ENCODE peak calls at places on chromosomes 16 and 17, in seven cellular contexts. K is IMR-90, R is mesenchymal stem cell, Z is H9, E is neuronal stem cell, N is H1, U is trophoblast cell. W is an unnamed sample.

GRCh38 chr17:35171834-35172233 is 22.4 kb downstream of the SLC35G3 start:
- DNase-seq in U (peak; percentile 68), N (no peak), K (peak; percentile 32), E (no peak), Z (no peak), R (no peak), W (no peak)

GRCh38 chr16:70746040-70746707 is 54.8 kb downstream of the VAC14 start:
- DNase-seq in Z (no peak), R (peak; percentile 63), K (peak; percentile 94), N (no peak), U (peak; percentile 17), E (no peak), W (no peak)

GRCh38 chr17:74776990-74777389 is 845 bp upstream of the NAT9 start:
- DNase-seq in E (no peak), Z (no peak), K (no peak), U (no peak), N (no peak), R (no peak), W (peak; percentile 56)

GRCh38 chr17:68598545-68598961 is 2.6 kb downstream of the FAM20A start:
- DNase-seq in Z (no peak), R (no peak), E (no peak), N (no peak), K (no peak), U (no peak), W (no peak)

GRCh38 chr17:78106211-78106610 is 22.3 kb downstream of the TMC6 start:
- DNase-seq in U (no peak), R (no peak), N (no peak), E (no peak), Z (no peak), K (no peak), W (no peak)

GRCh38 chr17:75093543-75094158 is 5.9 kb downstream of the SLC16A5 start:
- DNase-seq in E (no peak), Z (no peak), K (no peak), U (peak; percentile 96), N (no peak), R (no peak), W (no peak)

GRCh38 chr17:70882504-70882903 is 713.2 kb downstream of the KCNJ2 start:
- DNase-seq in E (no peak), K (no peak), U (no peak), N (no peak), R (no peak), Z (peak; percentile 53), W (peak; percentile 60)

GRCh38 chr16:54883358-54883757 is 47.3 kb upstream of the IRX5 start:
- DNase-seq in K (no peak), U (no peak), Z (no peak), E (no peak), N (no peak), R (no peak), W (no peak)

GRCh38 chr17:41167561-41167960 is 460 bp downstream of the KRTAP4-3 start:
- DNase-seq in K (no peak), R (no peak), E (no peak), N (no peak), U (no peak), Z (no peak), W (peak; percentile 10)

GRCh38 chr17:32496348-32497078 is 9.7 kb downstream of the CDK5R1 start:
- DNase-seq in K (peak; percentile 68), R (peak; percentile 76), Z (no peak), E (no peak), N (no peak), U (peak; percentile 82), W (no peak)

DNA sequence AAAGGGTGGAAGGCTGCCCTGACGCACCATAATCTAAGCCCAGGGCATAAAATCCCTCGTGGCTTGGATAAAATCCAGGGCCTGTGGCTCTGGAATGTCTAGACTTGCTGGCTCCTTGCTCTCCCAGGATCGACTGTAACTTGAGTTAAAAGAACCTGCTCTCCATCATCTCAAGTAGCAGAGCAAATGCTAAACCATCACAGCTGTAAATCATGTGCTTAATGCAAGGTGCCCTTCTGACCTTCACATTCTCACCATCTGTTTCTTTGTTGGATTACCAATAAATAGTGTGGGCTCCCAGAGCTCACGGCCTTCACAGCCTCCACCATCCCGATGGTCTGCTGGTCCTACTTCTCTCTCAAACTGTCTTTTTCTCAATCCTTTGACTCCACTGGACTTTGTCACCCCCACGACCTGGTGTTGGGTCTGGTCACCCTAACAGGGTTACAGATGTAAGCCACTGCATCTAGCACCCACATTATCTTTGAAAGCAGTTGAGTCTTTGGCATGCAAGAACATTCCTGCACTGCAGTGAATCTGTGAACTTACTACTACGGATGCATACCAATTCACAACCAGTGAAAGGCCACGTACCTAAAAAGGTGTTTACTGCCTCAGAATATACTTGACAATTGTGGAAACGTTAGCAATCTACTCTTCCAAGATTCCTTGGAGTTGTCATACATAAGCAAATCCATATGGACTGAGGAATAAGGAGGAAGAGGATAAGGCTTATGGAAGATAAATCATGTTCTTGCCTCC is 15.3 kb downstream of the RSL1D1 start:
- DNase-seq in N (no peak), R (peak; percentile 70), E (no peak), Z (no peak), U (peak; percentile 57), K (peak; percentile 28), W (peak; percentile 72)
- H2BK5ac ChIP-seq in N (no peak overlapping the region), R (no peak overlapping the region), E (no peak overlapping the region), Z (no peak overlapping the region), U (peak overlapping the region; percentile 75), K (peak overlapping the region; percentile 16), W (no peak overlapping the region)

GRCh38 chr16:88335150-88335685 is 47.5 kb upstream of the ZNF469 start:
- DNase-seq in E (no peak), R (no peak), Z (no peak), K (no peak), N (no peak), U (no peak), W (no peak)
- H3K9ac ChIP-seq in E (no peak overlapping the region), R (no peak overlapping the region), Z (no peak overlapping the region), K (no peak overlapping the region), N (no peak overlapping the region), U (no peak overlapping the region), W (no peak overlapping the region)

GRCh38 chr17:12624221-12624620 is 41.5 kb upstream of the MYOCD start:
- DNase-seq in K (peak; percentile 39), U (no peak), Z (no peak), R (peak; percentile 39), E (no peak), N (no peak), W (no peak)
- H2BK5ac ChIP-seq in K (peak overlapping the region; percentile 10), U (no peak overlapping the region), Z (no peak overlapping the region), R (no peak overlapping the region), E (no peak overlapping the region), N (no peak overlapping the region), W (no peak overlapping the region)

GRCh38 chr17:55723488-55723848 is 804 bp upstream of the TMEM100 start:
- DNase-seq in R (no peak), E (no peak), Z (no peak), K (no peak), N (no peak), U (no peak), W (no peak)

GRCh38 chr17:55717898-55718735 is 4.5 kb downstream of the TMEM100 start:
- DNase-seq in U (peak; percentile 93), R (peak; percentile 83), N (peak; percentile 67), E (peak; percentile 75), K (peak; percentile 68), Z (peak; percentile 82), W (peak; percentile 84)

GRCh38 chr17:55720917-55721836 is 1.5 kb downstream of the TMEM100 start:
- DNase-seq in K (no peak), R (no peak), N (no peak), U (no peak), E (no peak), Z (no peak), W (no peak)

GRCh38 chr17:55722742-55723487 is at the start of gene TMEM100:
- DNase-seq in K (peak; percentile 78), Z (no peak), R (peak; percentile 93), N (no peak), U (peak; percentile 12), E (no peak), W (peak; percentile 77)

DNA sequence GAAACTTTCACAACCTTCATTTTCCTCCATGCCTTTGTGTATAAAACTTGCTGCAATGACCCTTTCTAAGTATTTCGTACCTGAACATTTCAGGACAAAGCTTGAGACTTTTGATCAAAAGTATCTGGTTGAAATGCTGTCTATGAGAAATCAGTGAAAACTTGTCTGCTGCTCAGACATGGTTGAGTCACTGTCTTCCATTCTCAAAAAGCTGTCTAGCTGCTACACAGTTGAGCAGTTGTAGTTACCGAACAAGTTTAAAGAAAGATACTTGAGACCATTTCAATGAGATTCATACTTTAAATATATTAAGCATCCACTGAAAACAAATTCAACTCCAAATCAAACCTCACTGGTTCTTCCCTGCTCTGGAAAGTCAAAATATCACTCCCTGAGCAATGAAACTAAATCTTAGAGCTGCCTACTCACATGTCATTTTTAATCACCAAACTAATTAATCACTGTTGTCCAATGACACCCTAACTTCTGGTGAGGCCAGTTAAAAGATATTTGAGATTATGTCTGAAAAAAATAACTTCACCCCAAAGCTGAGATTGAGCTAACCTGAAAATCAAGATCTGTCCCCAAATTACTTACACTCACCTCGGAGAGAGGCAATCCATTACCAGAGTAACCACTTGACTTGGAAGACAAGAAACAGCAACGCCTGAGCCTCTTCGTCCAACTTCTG is 503 bp downstream of the TMEM100 start:
- DNase-seq in U (no peak), N (no peak), Z (no peak), K (peak; percentile 27), R (peak; percentile 39), E (no peak), W (no peak)
- H3K9ac ChIP-seq in U (no peak overlapping the region), N (no peak overlapping the region), Z (peak overlapping the region; percentile 32), K (peak overlapping the region; percentile 11), R (peak overlapping the region; percentile 85), E (no peak overlapping the region), W (no peak overlapping the region)

GRCh38 chr16:78473031-78473699 is 373.7 kb downstream of the WWOX start:
- DNase-seq in N (no peak), E (no peak), Z (no peak), K (no peak), R (no peak), U (no peak), W (no peak)
- H2BK5ac ChIP-seq in N (no peak overlapping the region), E (no peak overlapping the region), Z (no peak overlapping the region), K (no peak overlapping the region), R (no peak overlapping the region), U (no peak overlapping the region), W (no peak overlapping the region)

DNA sequence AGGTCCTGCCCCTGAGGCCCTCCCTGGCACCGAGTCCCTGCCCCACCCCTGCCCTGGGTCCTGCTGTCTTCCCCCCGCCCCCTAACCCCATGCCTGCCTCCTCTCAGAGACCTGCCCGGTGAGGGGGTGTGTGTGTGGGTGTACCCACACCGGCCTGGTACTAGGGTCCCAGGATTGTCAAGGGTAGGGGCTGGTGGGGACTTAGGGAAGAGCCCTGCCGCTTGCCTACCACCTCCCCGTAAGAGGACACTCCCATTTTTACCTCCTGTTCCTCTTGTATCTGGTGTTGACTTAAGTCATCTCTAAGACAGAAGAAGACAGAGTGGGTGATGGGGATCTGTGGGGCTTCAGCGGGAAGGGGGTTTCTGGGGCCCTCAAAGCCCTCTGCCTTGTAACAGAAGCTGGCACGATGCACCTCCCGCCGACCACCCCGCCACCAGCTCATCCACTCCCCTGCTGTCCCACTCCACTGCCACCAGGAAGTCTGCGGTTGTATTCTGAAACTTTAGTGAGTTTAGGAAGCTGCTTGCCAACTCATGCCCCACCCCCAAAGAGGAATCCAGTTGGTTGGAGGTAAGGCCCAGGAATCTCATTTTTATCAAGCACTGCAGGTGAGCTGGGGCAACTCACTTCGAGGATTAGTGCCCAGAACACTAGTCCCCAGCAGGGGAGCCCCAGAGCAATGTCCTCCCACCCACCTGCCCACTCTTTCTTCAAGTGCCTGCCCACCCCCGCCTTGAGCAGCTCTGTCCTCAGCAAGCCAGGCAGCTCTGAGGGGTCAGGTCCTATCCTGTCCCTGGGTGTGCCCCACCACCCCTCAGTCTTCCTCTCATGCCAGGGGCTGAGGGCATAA is 5.6 kb downstream of the SPATA32 start:
- DNase-seq in K (no peak), Z (peak; percentile 60), U (no peak), N (no peak), E (no peak), R (no peak), W (peak; percentile 46)
- H3K9ac ChIP-seq in K (no peak overlapping the region), Z (no peak overlapping the region), U (no peak overlapping the region), N (no peak overlapping the region), E (no peak overlapping the region), R (no peak overlapping the region), W (no peak overlapping the region)